ENCODE peak calls at places on chromosomes 5 and 9, in six cellular contexts. E, N, B, R, X and Q are unnamed samples.

GRCh38 chr9:121821326-121821725 is 169.9 kb downstream of the DAB2IP start:
- DNase-seq in E (no peak), R (no peak), X (no peak), N (no peak), B (no peak), Q (no peak)

GRCh38 chr9:137294091-137294683 is 7.9 kb downstream of the NRARP start:
- DNase-seq in N (peak; percentile 91), R (peak; percentile 56), E (no peak), B (peak; percentile 71), X (no peak), Q (peak; percentile 76)

GRCh38 chr5:150609843-150610584 is 30.4 kb upstream of the SYNPO start:
- DNase-seq in B (peak; percentile 64), R (no peak), X (no peak), E (peak; percentile 86), N (no peak), Q (no peak)

GRCh38 chr5:4661326-4661725 is 478.8 kb upstream of the ADAMTS16 start:
- DNase-seq in B (no peak), N (no peak), R (no peak), E (no peak), X (no peak), Q (no peak)

GRCh38 chr5:157471709-157472108 is 11.7 kb downstream of the NIPAL4 start:
- DNase-seq in N (no peak), R (peak; percentile 33), X (no peak), B (no peak), E (no peak), Q (peak; percentile 31)

GRCh38 chr5:56130664-56131063 is 102.5 kb downstream of the ANKRD55 start:
- DNase-seq in X (no peak), N (no peak), B (no peak), R (no peak), E (no peak), Q (no peak)

GRCh38 chr9:70049672-70050271 is 6.1 kb downstream of the MAMDC2 start:
- DNase-seq in X (no peak), R (peak; percentile 55), B (peak; percentile 43), N (peak; percentile 78), E (peak; percentile 78), Q (peak; percentile 40)

GRCh38 chr5:177132504-177133118 is 962 bp upstream of the NSD1 start:
- DNase-seq in X (peak; percentile 36), R (no peak), N (no peak), E (peak; percentile 25), B (peak; percentile 46), Q (peak; percentile 23)

GRCh38 chr5:177290816-177291596 is 12.5 kb downstream of the RAB24 start:
- DNase-seq in B (no peak), N (no peak), E (no peak), R (no peak), X (no peak), Q (no peak)

DNA sequence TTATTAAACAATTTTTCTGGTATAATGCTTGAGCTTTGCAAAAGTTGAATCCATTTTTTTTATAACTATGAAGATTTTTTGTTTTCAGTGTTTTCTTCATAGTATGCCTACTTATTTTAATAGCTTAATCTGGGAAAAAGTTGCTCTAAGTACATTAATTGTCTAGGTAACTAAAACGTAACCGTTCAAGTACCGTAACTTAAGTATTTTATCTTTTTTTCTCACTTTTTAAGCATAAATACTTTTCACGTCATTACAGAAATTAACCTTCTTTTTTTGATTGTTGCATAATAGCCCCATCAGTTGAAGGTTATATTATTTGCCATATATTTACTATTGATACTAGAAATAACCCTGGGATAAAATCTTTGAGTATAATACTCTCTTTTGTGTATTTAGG is 15.2 kb downstream of the TNPO1 start:
- DNase-seq in B (no peak), N (no peak), E (no peak), X (no peak), R (no peak), Q (no peak)
- H3K36me3 ChIP-seq in B (no peaks in the 10 kb centered on the region), N (no peaks in the 10 kb centered on the region), E (no peaks in the 10 kb centered on the region), X (no peaks in the 10 kb centered on the region), R (no peaks in the 10 kb centered on the region), Q (no peaks in the 10 kb centered on the region)

GRCh38 chr9:134422701-134423100 is 96.4 kb downstream of the RXRA start:
- DNase-seq in R (no peak), X (no peak), B (no peak), E (no peak), N (no peak), Q (no peak)
- H3K36me3 ChIP-seq in R (peaks cover 70% of the 10 kb centered on the region), X (peaks cover 3% of the 10 kb centered on the region), B (peaks cover 1% of the 10 kb centered on the region), E (peaks cover 11% of the 10 kb centered on the region), N (no peaks in the 10 kb centered on the region), Q (peaks cover 9% of the 10 kb centered on the region)

GRCh38 chr5:39658861-39659260 is 234.1 kb upstream of the DAB2 start:
- DNase-seq in B (no peak), R (no peak), E (no peak), X (no peak), N (no peak), Q (no peak)

GRCh38 chr5:39660020-39660419 is 235.2 kb upstream of the DAB2 start:
- DNase-seq in E (no peak), R (no peak), X (no peak), N (no peak), B (no peak), Q (no peak)

GRCh38 chr5:39661026-39661779 is 236.4 kb upstream of the DAB2 start:
- DNase-seq in R (no peak), X (no peak), E (no peak), N (no peak), B (no peak), Q (peak; percentile 17)

GRCh38 chr5:39665328-39665727 is 240.5 kb upstream of the DAB2 start:
- DNase-seq in R (no peak), X (no peak), N (no peak), B (no peak), E (no peak), Q (no peak)

DNA sequence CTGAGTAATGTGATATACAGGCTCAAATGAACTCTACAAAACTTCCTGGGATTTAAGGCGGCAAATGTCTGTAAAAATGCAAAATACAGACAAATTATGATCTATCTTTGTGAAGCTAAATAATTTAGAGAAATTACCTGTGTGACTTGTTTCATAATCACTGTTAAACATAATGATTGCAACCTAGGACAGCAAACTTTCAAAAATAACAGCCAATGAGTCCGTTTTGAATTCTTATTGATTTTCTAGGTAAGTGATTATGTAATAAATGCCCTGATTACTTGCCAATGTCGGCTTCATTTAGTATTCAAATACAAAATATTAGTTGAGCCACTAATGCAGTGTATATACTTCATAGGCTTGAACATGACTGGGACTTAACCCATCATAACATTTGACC is 238.2 kb upstream of the DAB2 start:
- DNase-seq in B (no peak), R (no peak), E (no peak), N (no peak), X (no peak), Q (no peak)
- H3K36me3 ChIP-seq in B (no peaks in the 10 kb centered on the region), R (no peaks in the 10 kb centered on the region), E (no peaks in the 10 kb centered on the region), N (no peaks in the 10 kb centered on the region), X (no peaks in the 10 kb centered on the region), Q (no peaks in the 10 kb centered on the region)

GRCh38 chr5:127521138-127521770 is 3.8 kb downstream of the PRRC1 start:
- DNase-seq in B (no peak), E (no peak), N (no peak), R (no peak), X (no peak), Q (no peak)
- H3K36me3 ChIP-seq in B (no peaks in the 10 kb centered on the region), E (peaks cover 19% of the 10 kb centered on the region), N (no peaks in the 10 kb centered on the region), R (peaks cover 24% of the 10 kb centered on the region), X (peaks cover 25% of the 10 kb centered on the region), Q (peaks cover 3% of the 10 kb centered on the region)

DNA sequence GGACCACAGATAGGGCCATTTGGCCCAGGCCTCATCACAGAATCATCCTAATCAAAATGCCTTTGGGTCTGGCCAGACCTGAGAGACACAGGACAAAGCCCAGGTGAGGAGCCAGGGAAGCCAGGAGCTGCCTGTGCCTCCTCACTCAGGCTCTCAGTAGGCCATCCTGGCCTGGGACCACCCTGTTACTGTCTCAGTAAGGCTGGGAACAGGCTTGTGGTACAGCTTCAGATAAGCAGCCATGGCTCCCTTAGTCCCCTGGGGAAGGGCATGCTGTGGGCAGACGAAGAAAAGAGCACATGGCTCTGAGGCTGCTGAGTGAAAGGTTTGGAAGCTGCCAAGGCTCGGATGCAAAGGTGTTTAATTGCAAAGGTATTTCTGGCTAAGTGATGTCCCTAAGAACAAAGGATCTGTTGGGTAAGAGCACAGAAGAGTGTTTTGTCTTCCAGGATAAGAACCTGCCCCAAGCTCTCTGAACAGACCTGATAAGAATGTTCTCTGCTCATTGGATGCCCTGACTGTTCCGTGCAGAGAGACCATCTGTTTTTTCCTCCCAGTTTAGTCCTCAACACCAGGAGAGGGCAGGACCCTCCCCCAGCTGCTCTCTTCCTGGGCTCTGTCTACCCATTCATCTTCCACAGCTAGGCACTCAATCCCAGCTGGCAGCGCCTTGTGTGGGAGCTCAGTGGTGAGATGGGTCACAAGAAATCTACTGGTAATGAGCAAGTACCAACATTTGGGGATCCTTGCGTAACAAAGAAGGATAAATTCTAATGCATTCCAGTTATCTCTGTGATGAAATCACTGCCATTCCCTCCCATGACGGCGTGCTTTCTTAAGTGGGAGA is 17.7 kb downstream of the ANGPTL2 start:
- DNase-seq in X (no peak), R (peak; percentile 32), B (no peak), N (no peak), E (no peak), Q (peak; percentile 52)
- H3K36me3 ChIP-seq in X (no peaks in the 10 kb centered on the region), R (peaks cover 74% of the 10 kb centered on the region), B (no peaks in the 10 kb centered on the region), N (no peaks in the 10 kb centered on the region), E (no peaks in the 10 kb centered on the region), Q (peaks cover 23% of the 10 kb centered on the region)

GRCh38 chr9:132283165-132283564 is 71.6 kb downstream of the SETX start:
- DNase-seq in N (no peak), B (no peak), R (peak; percentile 34), E (no peak), X (no peak), Q (no peak)

GRCh38 chr9:132293145-132293721 is 61.6 kb downstream of the SETX start:
- DNase-seq in X (no peak), E (no peak), N (no peak), B (no peak), R (no peak), Q (no peak)

GRCh38 chr9:132288371-132288770 is 66.4 kb downstream of the SETX start:
- DNase-seq in R (peak; percentile 77), B (no peak), N (no peak), X (no peak), E (no peak), Q (peak; percentile 83)

GRCh38 chr9:132283863-132284262 is 70.9 kb downstream of the SETX start:
- DNase-seq in X (no peak), E (no peak), R (peak; percentile 86), N (no peak), B (no peak), Q (peak; percentile 70)

GRCh38 chr9:132288956-132289355 is 65.8 kb downstream of the SETX start:
- DNase-seq in N (no peak), X (no peak), B (no peak), R (peak; percentile 35), E (no peak), Q (peak; percentile 22)
- H3K36me3 ChIP-seq in N (no peaks in the 10 kb centered on the region), X (peaks cover 50% of the 10 kb centered on the region), B (no peaks in the 10 kb centered on the region), R (peaks cover 26% of the 10 kb centered on the region), E (peaks cover 29% of the 10 kb centered on the region), Q (peaks cover 5% of the 10 kb centered on the region)